ENCODE peak calls at places on chromosomes 6 and 20, in five cellular contexts. R is heart right ventricle, H is HepG2, F is neural progenitor cell, A is sigmoid colon. N is an unnamed sample.

GRCh38 chr20:54229566-54229965 is 21.7 kb downstream of the PFDN4 start:
- DNase-seq in H (no peak), R (no peak), A (no peak), F (no peak), N (no peak)

GRCh38 chr6:64553414-64553813 is 917.8 kb downstream of the PHF3 start:
- DNase-seq in H (no peak), A (no peak), F (no peak), R (no peak), N (no peak)

GRCh38 chr6:149043476-149044130 is 273.9 kb upstream of the TAB2 start:
- DNase-seq in F (peak; percentile 52), H (peak; percentile 36), R (no peak), A (no peak), N (no peak)

GRCh38 chr6:165245287-165245686 is 64.1 kb downstream of the C6orf118 start:
- DNase-seq in F (peak; percentile 27), H (no peak), R (no peak), A (no peak), N (no peak)

GRCh38 chr6:134614606-134615485 is 296.9 kb upstream of the SGK1 start:
- DNase-seq in R (no peak), A (no peak), H (no peak), F (no peak), N (no peak)

GRCh38 chr6:85192596-85192995 is 257.3 kb upstream of the NT5E start:
- DNase-seq in H (no peak), A (no peak), F (no peak), R (no peak), N (no peak)

GRCh38 chr6:106910999-106911949 is 63.3 kb downstream of the CD24 start:
- DNase-seq in H (peak; percentile 89), F (no peak), R (no peak), A (no peak), N (no peak)

GRCh38 chr6:10472634-10473033 is 48.5 kb upstream of the GCNT2 start:
- DNase-seq in A (no peak), H (no peak), R (no peak), F (no peak), N (no peak)

GRCh38 chr6:164690702-164691500 is 618.5 kb downstream of the C6orf118 start:
- DNase-seq in F (no peak), R (no peak), A (no peak), H (no peak), N (no peak)

GRCh38 chr20:62693523-62693922 is 15.1 kb upstream of the NTSR1 start:
- DNase-seq in A (no peak), F (no peak), H (no peak), R (no peak), N (no peak)

GRCh38 chr20:62688855-62689460 is 19.7 kb upstream of the NTSR1 start:
- DNase-seq in F (peak; percentile 34), R (no peak), H (peak; percentile 29), A (no peak), N (no peak)

GRCh38 chr20:62692176-62692575 is 16.5 kb upstream of the NTSR1 start:
- DNase-seq in A (no peak), F (no peak), H (no peak), R (no peak), N (no peak)

GRCh38 chr20:62689861-62690644 is 18.6 kb upstream of the NTSR1 start:
- DNase-seq in A (no peak), R (no peak), H (no peak), F (no peak), N (no peak)

DNA sequence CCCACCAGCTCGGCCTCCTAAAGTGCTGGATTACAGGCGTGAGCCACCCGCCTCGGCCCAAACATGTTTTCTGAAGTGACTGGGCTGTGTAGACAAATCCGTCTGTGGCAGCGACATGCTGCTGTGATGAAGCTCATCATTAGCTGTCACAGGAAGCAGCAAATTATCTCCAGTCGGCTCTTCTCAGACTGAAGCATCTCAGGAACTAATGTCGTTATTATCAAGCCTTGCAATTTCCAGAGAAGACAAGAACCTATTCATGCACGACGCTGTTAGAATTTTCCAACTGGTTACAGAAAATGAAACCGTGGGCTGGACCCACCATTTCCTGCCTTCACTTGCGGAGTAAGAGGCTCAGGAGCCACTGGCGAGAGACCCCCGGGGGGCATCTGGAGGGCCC is 17.2 kb upstream of the NTSR1 start:
- DNase-seq in H (no peak), R (no peak), A (no peak), F (no peak), N (no peak)
- H3K27me3 ChIP-seq in H (peaks cover 98% of the 10 kb centered on the region), R (peaks cover 40% of the 10 kb centered on the region), A (no peaks in the 10 kb centered on the region), F (no peaks in the 10 kb centered on the region), N (no peaks in the 10 kb centered on the region)

GRCh38 chr6:39319621-39320369 is 2.7 kb downstream of the KCNK16 start:
- DNase-seq in R (no peak), H (no peak), A (no peak), F (no peak), N (no peak)

GRCh38 chr6:39317256-39317655 is 3.0 kb upstream of the KCNK17 start:
- DNase-seq in F (no peak), A (no peak), H (no peak), R (no peak), N (no peak)

GRCh38 chr6:39322306-39322850 is at the start of gene KCNK16:
- DNase-seq in F (no peak), H (no peak), A (no peak), R (no peak), N (no peak)

GRCh38 chr6:39321761-39322160 is 741 bp downstream of the KCNK16 start:
- DNase-seq in R (no peak), H (no peak), A (no peak), F (no peak), N (no peak)

DNA sequence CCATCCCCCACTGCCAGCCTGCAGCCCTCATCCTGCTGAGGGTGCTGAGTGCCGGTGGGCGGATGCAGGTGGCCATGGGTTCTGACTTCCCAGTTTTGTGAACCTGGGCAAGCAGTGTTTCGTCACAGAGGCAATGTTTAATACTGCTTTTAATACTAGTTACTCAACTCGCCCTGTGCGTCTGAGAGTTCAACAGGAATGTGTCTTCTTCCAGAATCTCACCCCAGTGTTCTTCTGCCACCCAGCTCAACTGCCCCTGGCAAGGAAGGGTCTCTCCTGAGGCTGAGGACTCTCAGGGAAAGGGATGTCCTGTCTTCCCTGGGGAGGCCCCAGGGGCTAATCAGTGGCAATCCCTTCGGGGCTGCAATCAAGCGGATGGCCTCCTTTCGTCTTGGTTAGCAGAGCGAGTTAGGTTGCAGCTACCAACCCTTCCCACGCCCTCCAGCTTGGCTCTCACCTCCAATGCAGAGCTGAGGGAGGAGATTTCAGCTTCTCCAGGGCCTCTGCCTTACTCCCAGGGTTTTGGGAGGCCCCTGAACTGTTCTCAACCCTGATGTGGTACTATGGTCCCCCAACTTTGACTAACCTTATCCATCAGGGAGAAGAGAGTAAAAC is 2.0 kb downstream of the KCNK16 start:
- DNase-seq in R (no peak), F (no peak), H (no peak), A (no peak), N (no peak)
- H3K4me1 ChIP-seq in R (no peaks in the 10 kb centered on the region), F (no peaks in the 10 kb centered on the region), H (no peaks in the 10 kb centered on the region), A (no peaks in the 10 kb centered on the region), N (no peaks in the 10 kb centered on the region)

DNA sequence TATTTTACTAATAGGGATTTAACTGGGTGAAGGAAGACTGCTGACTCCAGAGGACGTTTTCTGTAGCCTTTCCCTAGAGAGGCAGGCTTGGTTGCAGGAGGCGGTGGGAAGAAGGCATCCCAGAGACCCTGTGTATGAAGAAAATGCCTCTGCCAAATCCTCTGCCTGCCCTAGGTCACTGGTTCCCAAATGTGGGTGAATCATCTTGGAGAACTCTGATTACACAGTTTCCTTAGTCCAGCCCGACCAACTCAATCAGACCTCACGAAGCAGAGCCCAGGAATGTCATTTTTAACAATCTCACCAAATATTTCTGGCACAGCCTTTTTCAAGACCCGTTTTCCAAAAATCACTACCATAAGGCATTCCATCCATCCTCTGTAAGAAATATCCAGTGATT is 71.5 kb upstream of the LY86 start:
- DNase-seq in H (no peak), F (no peak), R (no peak), A (no peak), N (no peak)
- H3K27me3 ChIP-seq in H (peaks cover 39% of the 10 kb centered on the region), F (no peaks in the 10 kb centered on the region), R (peaks cover 3% of the 10 kb centered on the region), A (no peaks in the 10 kb centered on the region), N (no peaks in the 10 kb centered on the region)

DNA sequence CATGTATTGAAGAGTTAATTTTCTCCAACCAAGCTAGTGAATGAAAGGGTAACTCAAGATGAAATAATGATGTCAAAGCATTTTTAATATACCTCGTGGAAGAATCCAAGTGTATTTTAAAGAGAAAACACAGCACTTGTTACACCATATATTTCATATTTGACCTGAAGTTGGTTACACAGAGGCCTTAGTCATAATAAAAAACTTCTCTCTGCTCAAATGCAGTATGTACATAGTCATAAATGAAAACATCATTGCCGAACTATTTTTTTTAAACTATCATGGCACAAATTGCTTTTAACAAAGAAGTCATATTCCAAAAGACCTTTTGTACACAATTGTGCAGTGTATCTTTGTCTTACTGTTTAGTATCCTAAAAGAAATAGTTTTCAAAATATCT is 43.0 kb downstream of the BACH2 start:
- DNase-seq in A (no peak), F (no peak), H (no peak), R (no peak), N (no peak)
- H3K4me1 ChIP-seq in A (no peaks in the 10 kb centered on the region), F (no peaks in the 10 kb centered on the region), H (no peaks in the 10 kb centered on the region), R (no peaks in the 10 kb centered on the region), N (no peaks in the 10 kb centered on the region)

DNA sequence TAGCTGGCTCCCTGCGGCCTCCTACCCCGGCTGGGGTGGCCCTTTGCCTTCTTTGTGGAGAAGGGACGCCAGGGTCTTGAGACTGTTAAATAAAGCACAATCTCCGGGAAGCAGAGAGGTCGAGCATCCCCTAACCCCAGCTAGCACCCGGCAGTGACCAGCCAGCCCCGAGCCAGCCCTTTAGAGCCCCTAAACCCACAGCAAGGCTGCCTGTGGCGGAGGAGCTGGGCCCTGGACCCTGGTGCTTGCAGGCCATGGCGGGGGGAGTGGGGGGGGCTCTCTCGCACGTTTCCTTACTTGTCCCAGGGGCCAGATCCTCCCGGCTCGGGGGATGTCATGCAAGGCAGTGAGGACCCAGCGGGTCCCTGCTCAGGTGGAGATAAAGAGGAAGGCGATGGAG is 49.2 kb upstream of the GATA5 start:
- DNase-seq in H (no peak), R (no peak), F (no peak), A (no peak), N (no peak)
- H3K27me3 ChIP-seq in H (peaks cover 76% of the 10 kb centered on the region), R (peaks cover 39% of the 10 kb centered on the region), F (no peaks in the 10 kb centered on the region), A (no peaks in the 10 kb centered on the region), N (no peaks in the 10 kb centered on the region)

DNA sequence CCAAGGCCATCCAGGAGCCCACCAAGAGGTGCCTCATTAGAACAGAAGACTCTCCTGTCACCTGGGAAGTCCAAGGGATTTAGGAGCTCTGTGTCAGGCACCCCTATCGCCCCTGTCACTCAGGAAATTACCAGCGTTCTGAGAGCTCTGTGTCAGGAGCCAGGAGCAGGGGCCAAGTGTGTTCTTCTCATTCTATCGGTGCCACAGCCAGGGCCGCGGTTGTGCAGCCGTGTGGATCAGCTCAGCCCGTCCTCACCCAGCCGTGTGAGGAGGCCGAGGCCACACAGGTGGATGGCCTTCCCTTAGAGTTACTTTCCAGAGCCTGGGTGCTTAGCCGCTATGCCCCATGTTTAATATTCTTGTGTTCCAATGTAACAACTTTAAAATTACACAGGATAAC is 9.8 kb downstream of the MTG2 start:
- DNase-seq in H (no peak), F (no peak), A (no peak), R (no peak), N (peak; percentile 20)
- H3K4me1 ChIP-seq in H (peaks cover 1% of the 10 kb centered on the region), F (no peaks in the 10 kb centered on the region), A (no peaks in the 10 kb centered on the region), R (peaks cover 13% of the 10 kb centered on the region), N (no peaks in the 10 kb centered on the region)

N was measured in Peyer's patch.